ENCODE peak calls at places on chromosomes 5 and 9, in five cellular contexts. S is breast epithelium, M is vagina, W is endothelial cell of umbilical vein, N is stomach. R is an unnamed sample.

GRCh38 chr5:156815988-156816599 is 34.0 kb upstream of the PPP1R2B start:
- DNase-seq in N (no peak), S (no peak), W (no peak), M (no peak), R (peak; percentile 22)

GRCh38 chr5:172683696-172684464 is 42.8 kb downstream of the NEURL1B start:
- DNase-seq in N (no peak), M (no peak), W (peak; percentile 15), S (no peak), R (no peak)

GRCh38 chr9:13033959-13034695 is 245.4 kb downstream of the MPDZ start:
- DNase-seq in W (peak; percentile 75), N (peak; percentile 62), M (no peak), S (peak; percentile 59), R (peak; percentile 28)

GRCh38 chr9:131276107-131276888 is at the start of gene FAM78A:
- DNase-seq in S (no peak), W (peak; percentile 60), N (peak; percentile 57), M (no peak), R (no peak)

GRCh38 chr5:173758675-173759074 is 129.5 kb upstream of the CPEB4 start:
- DNase-seq in W (no peak), S (no peak), N (no peak), M (no peak), R (no peak)

GRCh38 chr9:85425153-85425611 is 316.6 kb downstream of the AGTPBP1 start:
- DNase-seq in N (peak; percentile 55), W (peak; percentile 84), M (no peak), S (no peak), R (peak; percentile 41)

GRCh38 chr9:124278054-124278540 is 20.3 kb downstream of the NEK6 start:
- DNase-seq in N (no peak), S (no peak), W (no peak), M (no peak), R (no peak)

GRCh38 chr5:113546711-113547159 is 33.2 kb downstream of the YTHDC2 start:
- DNase-seq in N (no peak), M (no peak), S (peak; percentile 18), W (peak; percentile 21), R (no peak)

GRCh38 chr5:148491015-148491792 is 107.4 kb downstream of the FBXO38 start:
- DNase-seq in N (no peak), M (no peak), W (no peak), S (no peak), R (no peak)

GRCh38 chr5:37839441-37840035 is 303 bp downstream of the GDNF start:
- DNase-seq in S (no peak), N (no peak), W (peak; percentile 17), M (no peak), R (peak; percentile 32)

GRCh38 chr9:75889577-75889976 is 896 bp upstream of the PCSK5 start:
- DNase-seq in W (no peak), N (no peak), M (no peak), S (no peak), R (no peak)

GRCh38 chr9:110691002-110691549 is 22.5 kb downstream of the MUSK start:
- DNase-seq in M (no peak), N (no peak), W (peak; percentile 6), S (no peak), R (no peak)

GRCh38 chr5:174876-175465 is 16.3 kb upstream of the LRRC14B start:
- DNase-seq in W (no peak), N (no peak), S (no peak), M (no peak), R (no peak)

GRCh38 chr5:105163547-105163946 is 1601.0 kb upstream of the NUDT12 start:
- DNase-seq in N (no peak), S (no peak), M (no peak), W (no peak), R (no peak)

GRCh38 chr9:122090287-122090883 is 2.7 kb downstream of the TTLL11 start:
- DNase-seq in W (no peak), M (no peak), N (no peak), S (no peak), R (no peak)

GRCh38 chr9:122095010-122095767 is 2.1 kb upstream of the TTLL11 start:
- DNase-seq in M (no peak), N (peak; percentile 66), W (peak; percentile 74), S (no peak), R (no peak)

GRCh38 chr9:122090981-122091380 is 2.1 kb downstream of the TTLL11 start:
- DNase-seq in M (no peak), S (no peak), W (no peak), N (no peak), R (no peak)

GRCh38 chr9:122091682-122092592 is 1.2 kb downstream of the TTLL11 start:
- DNase-seq in M (no peak), S (no peak), W (no peak), N (no peak), R (no peak)

GRCh38 chr9:122092611-122093506 is at the start of gene TTLL11:
- DNase-seq in M (no peak), W (peak; percentile 93), S (peak; percentile 96), N (peak; percentile 98), R (peak; percentile 96)
- TF ChIP-seq POLR2AphosphoS5 in M (peak; percentile 88), W (peak; percentile 44), S (peak; percentile 88), N (peak; percentile 99), R (no peak)

GRCh38 chr9:135948446-135948845 is 12.7 kb downstream of the UBAC1 start:
- DNase-seq in W (no peak), M (no peak), N (no peak), S (no peak), R (no peak)

GRCh38 chr9:135948873-135949665 is 12.1 kb downstream of the UBAC1 start:
- DNase-seq in S (no peak), N (no peak), W (no peak), M (no peak), R (no peak)

GRCh38 chr9:135950135-135950682 is 11.0 kb downstream of the UBAC1 start:
- DNase-seq in M (no peak), W (no peak), S (no peak), N (no peak), R (no peak)

GRCh38 chr9:135947582-135947981 is 13.6 kb downstream of the UBAC1 start:
- DNase-seq in N (no peak), S (no peak), M (no peak), W (no peak), R (no peak)

DNA sequence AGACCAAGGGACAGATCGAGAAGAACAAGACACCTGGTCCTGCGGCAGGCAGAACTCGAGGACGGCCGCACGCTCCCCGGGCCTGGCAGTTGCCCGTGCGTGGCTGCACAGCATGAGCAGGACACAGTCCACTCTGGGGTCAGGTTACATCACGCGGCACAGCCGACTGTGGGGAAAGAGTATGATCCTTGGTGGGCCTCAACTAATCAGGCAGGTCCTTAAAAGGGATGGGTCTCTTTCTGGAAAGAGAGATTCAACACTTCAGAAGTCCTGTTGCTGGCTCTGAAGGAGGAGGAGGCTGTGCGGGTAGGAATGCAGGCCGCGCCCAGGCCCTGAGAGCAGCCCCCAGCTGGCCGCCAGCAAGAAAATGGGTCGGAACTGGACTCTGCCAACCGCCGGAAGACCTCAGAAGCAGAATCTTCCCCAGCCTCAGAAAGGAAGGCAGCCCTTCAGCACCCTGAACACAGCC is 11.5 kb downstream of the UBAC1 start:
- DNase-seq in S (no peak), M (no peak), W (no peak), N (no peak), R (no peak)
- TF ChIP-seq POLR2A in S (no peak), M (no peak), W (no peak), N (no peak), R (no peak)

GRCh38 chr5:59483971-59484472 is 409.5 kb downstream of the PDE4D start:
- DNase-seq in N (no peak), M (no peak), S (no peak), W (peak; percentile 12), R (no peak)

GRCh38 chr5:59485629-59486439 is 407.7 kb downstream of the PDE4D start:
- DNase-seq in S (no peak), N (no peak), W (peak; percentile 59), M (no peak), R (no peak)

GRCh38 chr5:59485104-59485503 is 408.4 kb downstream of the PDE4D start:
- DNase-seq in S (no peak), M (no peak), N (no peak), W (no peak), R (no peak)

GRCh38 chr5:59486508-59486907 is 407.0 kb downstream of the PDE4D start:
- DNase-seq in M (no peak), W (no peak), N (no peak), S (no peak), R (no peak)

DNA sequence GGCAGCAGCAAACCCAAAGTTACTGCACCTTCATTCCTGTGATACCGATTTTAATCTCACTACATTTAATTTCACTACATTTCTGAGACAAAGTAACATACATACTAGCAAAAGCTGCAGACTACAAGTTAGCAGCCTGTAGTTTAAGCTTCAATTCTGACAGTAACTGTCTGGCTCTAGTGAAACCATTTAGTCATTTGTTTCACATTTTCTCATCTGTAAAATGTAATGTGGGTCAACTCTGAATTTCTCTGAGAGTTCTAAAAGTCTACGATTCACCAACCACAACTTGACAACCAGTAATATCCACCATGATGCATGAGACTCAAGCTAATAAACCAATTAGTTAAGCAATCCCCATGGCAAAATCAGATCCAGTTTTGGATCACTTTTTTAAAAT is 408.9 kb downstream of the PDE4D start:
- DNase-seq in M (no peak), S (no peak), W (no peak), N (no peak), R (no peak)
- TF ChIP-seq POLR2AphosphoS5 in M (no peak), S (no peak), W (no peak), N (no peak), R (no peak)

GRCh38 chr9:212265-212664 is 2.4 kb upstream of the DOCK8 start:
- DNase-seq in M (no peak), N (no peak), S (no peak), W (no peak), R (no peak)

GRCh38 chr9:211036-211435 is 3.6 kb upstream of the DOCK8 start:
- DNase-seq in M (no peak), S (no peak), N (no peak), W (peak; percentile 0), R (no peak)

GRCh38 chr9:215631-216155 is 1.0 kb downstream of the DOCK8 start:
- DNase-seq in W (no peak), N (no peak), M (no peak), S (no peak), R (no peak)

GRCh38 chr9:211557-211956 is 3.1 kb upstream of the DOCK8 start:
- DNase-seq in M (no peak), W (no peak), N (no peak), S (no peak), R (no peak)

DNA sequence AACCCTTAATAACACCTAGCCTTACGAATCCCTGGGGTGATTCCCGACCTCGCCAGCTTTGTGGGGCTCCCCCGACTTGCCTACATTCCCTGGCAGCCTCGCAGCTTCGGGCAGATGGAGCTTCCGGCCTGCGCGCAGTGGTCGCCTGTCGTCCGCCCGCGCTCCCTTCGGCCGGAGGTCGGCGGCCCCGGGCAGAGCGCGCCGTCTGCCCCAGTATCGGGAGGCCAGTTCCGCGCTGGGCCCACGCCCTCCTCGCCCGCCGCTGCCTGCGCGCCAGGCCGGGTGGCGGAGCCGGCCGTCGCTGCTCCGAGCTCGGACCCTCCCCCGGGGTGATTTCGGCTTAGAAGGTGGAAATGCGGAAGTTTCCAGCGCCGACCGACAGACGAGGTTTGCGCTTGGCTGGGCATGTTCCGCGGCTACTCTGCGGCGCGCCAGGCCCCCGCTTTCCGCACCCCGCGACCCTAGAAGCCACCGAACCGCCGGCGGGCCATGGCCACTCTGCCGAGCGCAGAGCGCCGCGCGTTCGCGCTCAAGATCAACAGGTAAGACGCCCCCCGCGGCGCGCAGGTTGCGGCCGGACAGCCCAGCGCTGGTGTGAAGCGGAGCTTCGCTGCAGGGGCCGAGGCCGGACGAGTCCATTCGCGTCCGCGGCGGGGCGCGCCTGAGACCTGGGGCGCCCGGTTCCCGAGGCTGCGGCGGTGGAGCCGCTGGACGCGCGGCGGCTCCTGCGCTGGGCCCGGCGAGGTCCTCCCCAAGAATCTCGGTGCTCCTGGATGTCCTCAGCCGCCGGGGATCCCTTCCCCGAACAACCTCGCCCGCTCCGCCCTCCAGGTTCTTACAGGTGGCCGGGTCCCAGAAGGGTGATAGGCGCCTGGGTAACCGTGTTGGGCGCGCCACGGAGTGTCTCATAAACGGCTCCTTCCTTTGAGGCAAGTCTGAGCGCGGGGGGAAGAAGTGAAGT is at the start of gene DOCK8:
- DNase-seq in W (peak; percentile 24), S (peak; percentile 52), M (no peak), N (peak; percentile 83), R (peak; percentile 67)
- TF ChIP-seq POLR2A in W (no peak), S (no peak), M (no peak), N (no peak), R (peak; percentile 53)

R was measured in GM12891.